ENCODE peak calls at places on chromosomes 7 and 10, in eight cellular contexts. O is foreskin fibroblast; S is CD8-positive, alpha-beta T cell; C is endothelial cell; K is choroid plexus epithelial cell; T is ovary; J is WTC11; M is left ventricle myocardium inferior. X is an unnamed sample.

GRCh38 chr10:112517381-112517976 is 70.5 kb downstream of the VTI1A start:
- DNase-seq in O (no peak), S (no peak), C (no peak), K (no peak), T (no peak), J (no peak), M (no peak), X (no peak)

GRCh38 chr7:20327047-20327446 is 3.7 kb upstream of the ITGB8 start:
- DNase-seq in O (peak), S (no peak), C (no peak), K (peak), T (no peak), J (no peak), M (no peak), X (no peak)

GRCh38 chr7:66557214-66558200 is 71.2 kb upstream of the KCTD7 start:
- DNase-seq in O (peak), S (peak), C (peak), K (peak), T (peak), J (peak), M (peak), X (peak)

GRCh38 chr10:9302142-9302746 is 1247.8 kb downstream of the GATA3 start:
- DNase-seq in O (peak), S (no peak), C (peak), K (peak), T (no peak), J (no peak), M (no peak), X (no peak)

GRCh38 chr7:125490167-125490566 is 560.5 kb upstream of the POT1 start:
- DNase-seq in O (no peak), S (no peak), C (no peak), K (no peak), T (no peak), J (no peak), M (no peak), X (no peak)

GRCh38 chr7:79454325-79454960 is 976 bp upstream of the MAGI2 start:
- DNase-seq in O (peak), S (no peak), C (peak), K (peak), T (peak), J (peak), M (peak), X (no peak)

GRCh38 chr7:86687831-86688230 is 44.1 kb downstream of the GRM3 start:
- DNase-seq in O (no peak), S (no peak), C (no peak), K (no peak), T (no peak), J (no peak), M (no peak), X (no peak)

GRCh38 chr10:92990615-92991014 is 70.0 kb upstream of the CYP26C1 start:
- DNase-seq in O (peak), S (no peak), C (no peak), K (peak), T (no peak), J (no peak), M (no peak), X (no peak)

GRCh38 chr7:125088555-125088954 is 158.9 kb upstream of the POT1 start:
- DNase-seq in O (no peak), S (no peak), C (no peak), K (no peak), T (no peak), J (no peak), M (no peak), X (no peak)

GRCh38 chr7:19239951-19240350 is 94.7 kb upstream of the FERD3L start:
- DNase-seq in O (no peak), S (no peak), C (no peak), K (no peak), T (no peak), J (no peak), M (no peak), X (no peak)

GRCh38 chr10:22481687-22482539 is 136.6 kb downstream of the SPAG6 start:
- DNase-seq in O (peak), S (no peak), C (no peak), K (no peak), T (no peak), J (no peak), M (no peak), X (no peak)

GRCh38 chr7:158279539-158280466 is 307.8 kb downstream of the PTPRN2 start:
- DNase-seq in O (no peak), S (no peak), C (no peak), K (no peak), T (peak), J (peak), M (no peak), X (no peak)

GRCh38 chr7:98211221-98211675 is at the start of gene BHLHA15:
- DNase-seq in O (peak), S (no peak), C (peak), K (no peak), T (peak), J (peak), M (no peak), X (no peak)

GRCh38 chr10:114044251-114045070 is 795 bp downstream of the ADRB1 start:
- DNase-seq in O (no peak), S (peak), C (peak), K (no peak), T (no peak), J (peak), M (peak), X (no peak)

GRCh38 chr10:18308600-18308999 is 168.4 kb downstream of the CACNB2 start:
- DNase-seq in O (no peak), S (no peak), C (no peak), K (no peak), T (no peak), J (no peak), M (peak), X (no peak)

GRCh38 chr7:119515214-119515613 is 757.8 kb upstream of the KCND2 start:
- DNase-seq in O (no peak), S (no peak), C (no peak), K (no peak), T (no peak), J (no peak), M (no peak), X (no peak)

GRCh38 chr7:141946874-141947273 is at the start of gene CLEC5A:
- DNase-seq in O (no peak), S (no peak), C (no peak), K (no peak), T (no peak), J (no peak), M (no peak), X (no peak)

GRCh38 chr7:127674361-127674760 is 22.4 kb downstream of the SND1 start:
- DNase-seq in O (peak), S (no peak), C (no peak), K (no peak), T (no peak), J (no peak), M (no peak), X (no peak)

GRCh38 chr7:99531354-99531765 is 20.6 kb downstream of the FAM200A start:
- DNase-seq in O (no peak), S (no peak), C (no peak), K (peak), T (no peak), J (no peak), M (no peak), X (no peak)

GRCh38 chr10:20674870-20675385 is 222.2 kb downstream of the NEBL start:
- DNase-seq in O (no peak), S (no peak), C (no peak), K (no peak), T (no peak), J (no peak), M (no peak), X (no peak)

GRCh38 chr10:69130251-69130650 is 6.3 kb downstream of the VPS26A start:
- DNase-seq in O (no peak), S (no peak), C (no peak), K (peak), T (no peak), J (no peak), M (no peak), X (no peak)

GRCh38 chr10:123870260-123870659 is 21.3 kb downstream of the CPXM2 start:
- DNase-seq in O (no peak), S (no peak), C (no peak), K (peak), T (no peak), J (no peak), M (no peak), X (no peak)

GRCh38 chr10:79069325-79070090 is 742 bp downstream of the ZMIZ1 start:
- DNase-seq in O (peak), S (peak), C (peak), K (peak), T (peak), J (peak), M (peak), X (peak)

GRCh38 chr10:79070611-79071534 is 2.1 kb downstream of the ZMIZ1 start:
- DNase-seq in O (peak), S (no peak), C (peak), K (peak), T (peak), J (peak), M (peak), X (peak)

GRCh38 chr7:91325731-91326130 is 61.5 kb downstream of the FZD1 start:
- DNase-seq in O (no peak), S (no peak), C (no peak), K (no peak), T (no peak), J (no peak), M (no peak), X (no peak)

GRCh38 chr7:49022448-49022847 is 98.1 kb downstream of the CDC14C start:
- DNase-seq in O (no peak), S (no peak), C (no peak), K (no peak), T (no peak), J (no peak), M (no peak), X (no peak)

GRCh38 chr10:18202600-18203150 is 62.5 kb downstream of the CACNB2 start:
- DNase-seq in O (no peak), S (no peak), C (no peak), K (no peak), T (no peak), J (no peak), M (no peak), X (no peak)

GRCh38 chr10:11609052-11609451 is 2.4 kb downstream of the USP6NL start:
- DNase-seq in O (no peak), S (no peak), C (no peak), K (no peak), T (no peak), J (no peak), M (no peak), X (no peak)
- TF ChIP-seq CTCF in O (no peak), S (no peak), C (no peak), K (no peak), T (no peak), J (no peak), M (no peak), X (no peak)

DNA sequence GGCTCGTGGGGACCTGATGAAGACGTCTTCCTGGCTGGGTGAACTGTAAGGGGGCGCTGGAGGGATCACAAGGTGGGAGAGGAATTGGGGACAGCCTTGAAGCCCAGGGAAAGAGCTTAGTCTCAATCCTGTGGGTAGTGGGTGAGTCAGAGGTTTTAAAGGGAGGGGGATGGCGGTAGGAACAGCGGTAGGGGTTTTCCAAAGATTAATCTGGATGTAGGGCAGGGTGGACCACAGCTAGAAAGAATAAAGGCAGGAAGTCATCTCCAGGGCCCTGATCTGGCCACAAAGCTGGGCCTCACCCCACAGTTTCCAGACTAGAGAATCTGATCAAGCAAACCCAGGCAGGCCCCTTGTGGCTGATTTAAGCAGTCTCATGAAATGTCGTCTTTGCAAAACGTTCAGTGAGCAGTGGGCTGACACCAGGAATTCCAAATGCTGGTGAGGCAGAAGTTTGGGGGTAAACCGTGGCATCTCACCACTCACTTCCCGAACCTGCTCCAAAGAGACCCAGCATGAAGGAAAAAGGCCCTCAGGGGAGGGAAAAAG is 65.3 kb downstream of the CALML3 start:
- DNase-seq in O (peak), S (no peak), C (no peak), K (peak), T (no peak), J (no peak), M (no peak), X (no peak)
- TF ChIP-seq CTCF in O (peak), S (no peak), C (peak), K (peak), T (no peak), J (no peak), M (no peak), X (no peak)

DNA sequence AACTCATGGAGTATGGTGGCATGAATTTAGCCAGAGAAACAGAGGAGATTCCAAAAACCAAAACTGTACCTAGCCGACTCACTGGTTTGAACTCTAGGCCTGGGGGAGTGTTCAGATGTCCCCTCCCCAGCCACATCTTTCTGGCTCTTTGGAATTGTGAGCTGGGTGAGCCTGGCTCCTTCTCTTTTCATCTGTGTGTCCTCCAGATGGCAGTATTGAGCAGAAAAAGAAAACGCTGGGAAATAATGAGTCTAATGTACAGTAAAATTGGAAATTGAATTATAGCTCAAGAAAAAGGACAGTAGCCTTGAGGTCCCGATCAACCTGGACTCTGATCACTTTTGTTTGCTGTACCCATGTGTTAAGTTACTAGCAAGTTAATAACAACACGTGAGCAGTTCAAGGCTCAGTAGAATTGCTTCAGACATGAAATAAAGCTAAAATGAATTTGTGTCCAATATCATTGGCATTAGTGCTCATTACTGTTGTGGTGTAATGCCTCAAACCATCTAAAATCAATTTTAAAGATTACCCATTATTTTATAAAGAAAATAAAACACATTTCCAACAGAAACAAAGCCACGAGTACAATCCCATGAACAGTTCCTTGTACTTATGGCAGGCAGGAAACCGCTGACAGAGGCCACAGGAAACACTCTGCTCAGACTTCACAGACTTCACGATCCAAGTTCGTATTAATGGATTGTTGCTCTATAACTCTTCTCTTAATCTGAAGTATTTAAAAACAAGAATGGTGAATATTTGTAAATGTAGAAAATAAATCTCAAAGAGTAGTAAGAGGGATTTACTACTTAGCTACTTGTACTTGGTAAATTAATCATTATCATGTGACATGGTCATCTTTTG is 78.1 kb downstream of the SNX10 start:
- DNase-seq in O (peak), S (no peak), C (peak), K (peak), T (peak), J (no peak), M (no peak), X (no peak)
- TF ChIP-seq CTCF in O (peak), S (peak), C (peak), K (peak), T (peak), J (peak), M (peak), X (peak)

GRCh38 chr10:126061526-126061925 is 165.2 kb downstream of the FANK1 start:
- DNase-seq in O (no peak), S (no peak), C (no peak), K (no peak), T (no peak), J (no peak), M (no peak), X (no peak)
- TF ChIP-seq CTCF in O (no peak), S (no peak), C (no peak), K (no peak), T (no peak), J (no peak), M (no peak), X (no peak)